ENCODE peak calls at places on chromosomes 11 and 22, in four cellular contexts. U is right lobe of liver, A is ovary, G is K562. R is an unnamed sample.
A peak's percentile ranks its signal among the peaks of the same experiment; 100 is the strongest.

GRCh38 chr11:76314741-76315090 is 66.2 kb downstream of the THAP12 start:
- DNase-seq in U (no peak), G (no peak), A (no peak), R (no peak)

GRCh38 chr11:100515087-100515486 is 172.0 kb upstream of the ARHGAP42 start:
- DNase-seq in A (no peak), G (no peak), U (no peak), R (no peak)

GRCh38 chr11:69911310-69912160 is 92.3 kb upstream of the FGF3 start:
- DNase-seq in G (no peak), A (no peak), U (peak; percentile 56), R (peak; percentile 55)

GRCh38 chr11:40294343-40294723 is 1165.1 kb downstream of the LRRC4C start:
- DNase-seq in G (no peak), U (no peak), A (no peak), R (no peak)

GRCh38 chr11:8722156-8722555 is 39.6 kb downstream of the RPL27A start:
- DNase-seq in A (peak; percentile 49), G (peak; percentile 47), U (no peak), R (no peak)

GRCh38 chr22:49540571-49541450 is 286.9 kb downstream of the BRD1 start:
- DNase-seq in G (no peak), A (no peak), U (no peak), R (peak; percentile 49)

GRCh38 chr11:68044145-68044813 is 5.5 kb downstream of the TCIRG1 start:
- DNase-seq in A (peak; percentile 24), U (no peak), G (no peak), R (peak; percentile 73)

GRCh38 chr22:34068011-34068410 is 147.7 kb upstream of the LARGE1 start:
- DNase-seq in U (no peak), A (no peak), G (no peak), R (no peak)

GRCh38 chr22:44755956-44756361 is 3.6 kb downstream of the ARHGAP8 start:
- DNase-seq in G (no peak), A (no peak), U (no peak), R (no peak)

GRCh38 chr11:65560555-65561418 is 2.6 kb upstream of the LTBP3 start:
- DNase-seq in A (peak; percentile 86), U (no peak), G (no peak), R (no peak)

GRCh38 chr11:47983464-47984397 is 3.4 kb downstream of the PTPRJ start:
- DNase-seq in G (no peak), U (no peak), A (no peak), R (no peak)

GRCh38 chr11:79304599-79305212 is 136.1 kb downstream of the TENM4 start:
- DNase-seq in A (no peak), U (no peak), G (no peak), R (no peak)

GRCh38 chr11:67628710-67629385 is 889 bp downstream of the NUDT8 start:
- DNase-seq in G (no peak), U (peak; percentile 45), A (peak; percentile 54), R (no peak)

GRCh38 chr11:71206186-71206585 is 46.2 kb downstream of the SHANK2 start:
- DNase-seq in A (no peak), G (no peak), U (no peak), R (peak; percentile 23)

GRCh38 chr22:16824718-16825687 is at the start of gene XKR3:
- DNase-seq in A (no peak), U (no peak), G (no peak), R (no peak)

GRCh38 chr22:31586137-31586920 is 75.7 kb downstream of the PISD start:
- DNase-seq in G (no peak), U (no peak), A (no peak), R (no peak)

GRCh38 chr11:14336507-14337503 is 22.2 kb downstream of the RRAS2 start:
- DNase-seq in G (peak; percentile 29), A (no peak), U (no peak), R (no peak)

GRCh38 chr22:42294034-42294985 is 23.9 kb upstream of the TCF20 start:
- DNase-seq in A (peak; percentile 58), G (peak; percentile 53), U (peak; percentile 56), R (no peak)

GRCh38 chr11:57240007-57240406 is 3.0 kb upstream of the APLNR start:
- DNase-seq in G (no peak), A (no peak), U (peak; percentile 50), R (no peak)

GRCh38 chr22:48895831-48896765 is 931.6 kb downstream of the BRD1 start:
- DNase-seq in A (no peak), G (no peak), U (no peak), R (no peak)

GRCh38 chr11:19905280-19905853 is 192.7 kb downstream of the NAV2 start:
- DNase-seq in U (no peak), G (peak; percentile 61), A (no peak), R (no peak)

GRCh38 chr22:25779426-25779825 is 37.4 kb downstream of the MYO18B start:
- DNase-seq in U (no peak), A (no peak), G (no peak), R (no peak)

GRCh38 chr11:83923961-83924360 is 637.8 kb upstream of the CCDC90B start:
- DNase-seq in A (no peak), U (no peak), G (no peak), R (no peak)

GRCh38 chr11:60251485-60252207 is 8.7 kb upstream of the MS4A4E start:
- DNase-seq in U (no peak), A (no peak), G (peak; percentile 37), R (no peak)

GRCh38 chr11:15818132-15818842 is 538.1 kb downstream of the SOX6 start:
- DNase-seq in A (no peak), G (no peak), U (peak; percentile 24), R (no peak)

GRCh38 chr11:8634498-8634897 is 40.5 kb upstream of the STK33 start:
- DNase-seq in A (no peak), G (no peak), U (no peak), R (no peak)

GRCh38 chr22:43476341-43476740 is 64.5 kb downstream of the MPPED1 start:
- DNase-seq in G (no peak), A (no peak), U (peak; percentile 58), R (peak; percentile 23)

GRCh38 chr11:16924826-16925494 is 89.3 kb downstream of the PLEKHA7 start:
- DNase-seq in U (peak; percentile 76), G (no peak), A (peak; percentile 85), R (no peak)

GRCh38 chr11:72048718-72049460 is 31.5 kb downstream of the NUMA1 start:
- DNase-seq in G (no peak), U (no peak), A (peak; percentile 49), R (no peak)

GRCh38 chr11:6627762-6628241 is 8.6 kb upstream of the TPP1 start:
- DNase-seq in G (no peak), U (no peak), A (no peak), R (no peak)

GRCh38 chr22:21444701-21445436 is 22.3 kb upstream of the TMEM191C start:
- DNase-seq in U (peak; percentile 16), A (peak; percentile 16), G (no peak), R (peak; percentile 69)

GRCh38 chr11:107675902-107676301 is 36.0 kb downstream of the SLN start:
- DNase-seq in G (no peak), U (no peak), A (no peak), R (no peak)

GRCh38 chr11:9302448-9302847 is 11.9 kb downstream of the TMEM41B start:
- DNase-seq in U (no peak), G (no peak), A (no peak), R (no peak)

GRCh38 chr11:111429066-111429506 is 50.0 kb upstream of the POU2AF1 start:
- DNase-seq in U (peak; percentile 38), A (peak; percentile 44), G (peak; percentile 29), R (no peak)

GRCh38 chr22:36125434-36125833 is 35.1 kb downstream of the APOL3 start:
- DNase-seq in U (no peak), G (no peak), A (no peak), R (no peak)

GRCh38 chr22:23147632-23148387 is 2.5 kb downstream of the RAB36 start:
- DNase-seq in A (no peak), U (no peak), G (no peak), R (no peak)

GRCh38 chr22:37501176-37501609 is 15.0 kb upstream of the MFNG start:
- DNase-seq in U (peak; percentile 75), A (peak; percentile 62), G (no peak), R (no peak)

GRCh38 chr22:37501610-37502341 is 15.6 kb upstream of the MFNG start:
- DNase-seq in G (no peak), A (peak; percentile 79), U (peak; percentile 86), R (no peak)

GRCh38 chr22:37503850-37504249 is 15.4 kb downstream of the CARD10 start:
- DNase-seq in U (peak; percentile 82), A (no peak), G (no peak), R (no peak)

GRCh38 chr22:37503183-37503683 is 16.0 kb downstream of the CARD10 start:
- DNase-seq in A (no peak), U (no peak), G (no peak), R (no peak)

DNA sequence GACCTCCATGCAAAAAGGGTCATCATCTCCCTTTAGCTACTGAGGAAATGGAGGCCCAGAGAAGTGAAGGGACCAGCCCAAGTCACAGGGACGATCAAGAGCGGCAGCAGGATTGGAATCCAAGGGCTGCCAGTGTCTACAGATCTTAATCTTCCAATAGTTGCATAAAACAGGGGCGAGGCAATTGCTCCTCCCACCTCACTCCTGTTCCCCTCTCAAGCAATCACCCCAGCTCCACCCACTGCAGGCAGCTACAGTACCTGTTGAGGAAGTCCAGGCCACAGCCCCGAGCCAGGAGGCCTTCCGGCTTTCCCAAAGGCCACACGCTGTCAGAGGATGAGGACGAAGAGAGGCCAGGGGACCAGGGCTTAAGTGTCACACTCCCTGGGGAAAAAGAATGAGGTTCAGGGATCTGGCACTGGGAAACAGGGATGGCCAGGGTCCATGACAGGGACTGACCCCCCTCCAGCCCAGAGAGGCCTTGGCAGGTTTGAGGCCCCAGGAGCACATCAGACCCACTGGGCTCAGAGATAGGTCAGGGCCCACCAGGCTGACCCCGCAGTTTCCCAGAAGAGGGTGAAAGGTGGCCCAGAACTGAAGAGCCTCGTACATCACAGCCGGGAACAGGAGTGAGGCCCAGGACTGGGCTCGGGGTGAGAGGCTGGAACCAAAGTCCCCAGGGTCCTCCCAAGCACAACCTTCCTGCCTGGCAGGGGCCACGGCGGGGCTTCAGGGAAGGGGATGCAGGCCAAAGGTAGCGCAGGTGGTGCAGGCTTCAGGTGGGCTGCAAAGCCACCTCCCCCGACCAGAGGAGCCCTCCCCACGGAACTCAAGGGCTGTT is 16.4 kb upstream of the MFNG start:
- DNase-seq in A (no peak), G (no peak), U (peak; percentile 91), R (no peak)
- TF ChIP-seq POLR2A in A (no peak), G (no peak), U (peak; percentile 73), R (no peak)

GRCh38 chr11:46290598-46291309 is 13.3 kb downstream of the CREB3L1 start:
- DNase-seq in G (peak; percentile 81), U (no peak), A (peak; percentile 92), R (no peak)

GRCh38 chr11:46293616-46294015 is 16.2 kb downstream of the CREB3L1 start:
- DNase-seq in G (no peak), A (no peak), U (no peak), R (no peak)

GRCh38 chr11:46290021-46290420 is 12.6 kb downstream of the CREB3L1 start:
- DNase-seq in U (no peak), A (peak; percentile 53), G (no peak), R (no peak)

GRCh38 chr11:46293066-46293465 is 15.6 kb downstream of the CREB3L1 start:
- DNase-seq in U (no peak), A (no peak), G (no peak), R (no peak)

GRCh38 chr11:46291441-46292143 is 14.1 kb downstream of the CREB3L1 start:
- DNase-seq in A (peak; percentile 81), G (no peak), U (no peak), R (no peak)
- H3K4me1 ChIP-seq in A (peaks cover 30% of the 10 kb centered on the region), G (peaks cover 35% of the 10 kb centered on the region), U (no peaks in the 10 kb centered on the region), R (peaks cover 11% of the 10 kb centered on the region)

GRCh38 chr22:20127869-20128618 is 3.6 kb upstream of the ZDHHC8 start:
- DNase-seq in G (no peak), U (no peak), A (no peak), R (no peak)
- TF ChIP-seq POLR2A in G (peak; percentile 88), U (no peak), A (no peak), R (no peak)

GRCh38 chr22:38261478-38261803 is 11.4 kb downstream of the TMEM184B start:
- DNase-seq in G (no peak), A (no peak), U (no peak), R (no peak)
- H3K4me1 ChIP-seq in G (peaks cover 22% of the 10 kb centered on the region), A (peaks cover 27% of the 10 kb centered on the region), U (no peaks in the 10 kb centered on the region), R (peaks cover 36% of the 10 kb centered on the region)

R was measured in spleen.